ENCODE peak calls at places on chromosomes 3 and 15, in seven cellular contexts. R, J, E, G, B, A and D are unnamed samples.

GRCh38 chr3:69541823-69542264 is 156.0 kb upstream of the FRMD4B start:
- DNase-seq in R (no peak), J (no peak), E (no peak), G (peak), B (no peak), A (no peak), D (peak)

GRCh38 chr3:66326340-66326739 is 105.5 kb downstream of the SLC25A26 start:
- DNase-seq in R (no peak), J (peak), E (no peak), G (no peak), B (no peak), A (no peak), D (no peak)

GRCh38 chr15:43111354-43111753 is 5.5 kb upstream of the UBR1 start:
- DNase-seq in R (no peak), J (no peak), E (no peak), G (no peak), B (no peak), A (no peak), D (no peak)

GRCh38 chr15:23569513-23569912 is 4.0 kb downstream of the MKRN3 start:
- DNase-seq in R (no peak), J (no peak), E (no peak), G (no peak), B (peak), A (peak), D (no peak)

GRCh38 chr3:65615329-65615728 is 423.4 kb downstream of the MAGI1 start:
- DNase-seq in R (no peak), J (no peak), E (no peak), G (no peak), B (no peak), A (no peak), D (no peak)

GRCh38 chr15:59830143-59830542 is 141.0 kb upstream of the BNIP2 start:
- DNase-seq in R (no peak), J (no peak), E (no peak), G (no peak), B (no peak), A (no peak), D (no peak)

GRCh38 chr15:85615930-85616329 is 178.8 kb downstream of the KLHL25 start:
- DNase-seq in R (no peak), J (no peak), E (no peak), G (no peak), B (peak), A (peak), D (peak)

GRCh38 chr3:70813306-70813705 is 500.9 kb upstream of the MDFIC2 start:
- DNase-seq in R (no peak), J (no peak), E (no peak), G (no peak), B (no peak), A (no peak), D (no peak)

GRCh38 chr3:46586738-46587246 is 20.7 kb upstream of the LRRC2 start:
- DNase-seq in R (no peak), J (no peak), E (no peak), G (no peak), B (no peak), A (no peak), D (no peak)

GRCh38 chr15:86021281-86022264 is 58.1 kb upstream of the AGBL1 start:
- DNase-seq in R (no peak), J (no peak), E (peak), G (no peak), B (peak), A (peak), D (no peak)

GRCh38 chr15:38883987-38884386 is 319.4 kb upstream of the RASGRP1 start:
- DNase-seq in R (no peak), J (no peak), E (no peak), G (no peak), B (peak), A (no peak), D (no peak)

GRCh38 chr15:31353931-31354330 is 27.3 kb downstream of the KLF13 start:
- DNase-seq in R (no peak), J (no peak), E (no peak), G (peak), B (peak), A (no peak), D (no peak)

GRCh38 chr15:57340673-57341259 is 35.5 kb upstream of the CGNL1 start:
- DNase-seq in R (peak), J (peak), E (peak), G (no peak), B (peak), A (peak), D (peak)

GRCh38 chr3:60555704-60556340 is 695.4 kb downstream of the FHIT start:
- DNase-seq in R (no peak), J (no peak), E (no peak), G (no peak), B (peak), A (peak), D (no peak)

GRCh38 chr15:70436428-70436827 is 326.9 kb downstream of the UACA start:
- DNase-seq in R (no peak), J (no peak), E (peak), G (no peak), B (no peak), A (no peak), D (no peak)

DNA sequence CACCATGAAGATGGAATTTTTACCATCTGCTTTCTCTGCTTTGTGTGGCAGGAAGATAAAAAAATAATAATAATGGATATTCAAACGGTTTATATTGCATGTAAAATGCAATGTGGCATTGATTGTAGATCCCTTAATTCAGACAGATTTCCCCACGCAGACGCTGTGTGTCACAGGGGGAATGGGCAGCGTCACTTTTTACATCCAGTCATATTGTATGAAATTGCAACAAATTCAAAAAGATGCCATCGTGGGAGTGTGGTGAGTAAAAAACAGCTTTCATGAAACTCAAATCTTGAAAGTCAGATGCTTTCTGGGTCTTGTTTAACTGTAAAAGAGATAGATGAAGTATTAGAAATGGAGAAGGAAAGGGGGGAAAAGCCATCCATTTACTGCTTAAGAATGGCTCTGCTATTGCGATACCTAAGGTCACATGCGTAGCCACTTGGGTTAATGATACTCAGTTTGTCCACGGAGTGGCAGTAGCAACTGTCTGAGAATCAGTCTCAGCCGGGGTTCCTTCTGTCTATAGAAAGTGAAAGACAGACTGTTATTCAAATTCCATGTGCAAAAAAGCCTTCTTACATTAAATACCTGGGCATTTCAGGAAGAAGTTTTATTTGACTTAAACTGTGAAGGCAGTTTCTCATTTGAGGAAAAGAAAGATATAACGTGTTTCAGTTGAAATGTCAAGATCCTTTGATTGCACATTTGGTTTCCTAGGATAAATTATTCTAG is 28.5 kb downstream of the BTD start:
- DNase-seq in R (no peak), J (peak), E (peak), G (no peak), B (peak), A (peak), D (peak)
- TF ChIP-seq CTCF in R (peak), J (peak), E (peak), G (peak), B (peak), A (peak), D (no peak)

DNA sequence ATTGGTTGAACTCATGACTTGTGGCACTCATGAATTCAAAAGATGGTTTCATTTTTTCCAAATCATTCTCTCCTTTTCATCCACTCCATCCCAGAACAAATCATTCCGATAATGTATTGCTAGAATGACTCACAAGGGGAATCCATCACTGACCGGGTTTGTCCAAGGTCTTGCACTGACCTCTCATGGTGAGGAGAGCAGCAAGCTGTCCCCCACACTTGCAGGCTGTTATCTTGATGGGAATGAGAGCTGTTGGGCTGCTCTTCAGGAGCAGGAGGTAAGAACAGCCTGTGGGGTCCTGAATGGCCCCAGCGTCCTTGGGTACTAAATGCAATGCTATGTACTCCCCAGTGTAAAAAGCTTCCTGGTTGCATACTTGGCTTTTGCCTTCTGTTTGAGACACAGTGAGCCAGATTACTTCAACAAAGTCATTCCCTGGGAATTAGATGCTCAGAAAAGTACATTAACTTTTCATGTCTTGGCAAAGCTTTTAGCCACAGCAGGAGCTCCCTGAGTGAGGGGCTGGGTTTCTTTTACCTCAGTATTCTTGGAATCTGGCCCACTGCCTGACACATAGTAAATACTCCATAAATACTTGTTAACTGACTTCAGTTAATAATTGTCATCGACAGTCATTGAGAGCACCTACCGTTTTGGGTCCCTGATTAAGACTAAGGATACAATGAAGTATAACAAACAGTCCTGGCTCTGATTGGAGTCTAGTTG is 24.1 kb downstream of the CCNL1 start:
- DNase-seq in R (no peak), J (no peak), E (peak), G (no peak), B (peak), A (peak), D (no peak)
- TF ChIP-seq CTCF in R (no peak), J (no peak), E (no peak), G (peak), B (peak), A (peak), D (no peak)

GRCh38 chr3:158166223-158166622 is 56.3 kb downstream of the RSRC1 start:
- DNase-seq in R (no peak), J (no peak), E (no peak), G (no peak), B (no peak), A (no peak), D (no peak)

GRCh38 chr3:158165730-158166129 is 55.8 kb downstream of the RSRC1 start:
- DNase-seq in R (no peak), J (no peak), E (no peak), G (no peak), B (peak), A (no peak), D (no peak)

GRCh38 chr3:158159714-158160113 is 49.8 kb downstream of the RSRC1 start:
- DNase-seq in R (no peak), J (no peak), E (no peak), G (no peak), B (peak), A (peak), D (no peak)

GRCh38 chr3:158158969-158159368 is 49.1 kb downstream of the RSRC1 start:
- DNase-seq in R (no peak), J (no peak), E (no peak), G (no peak), B (no peak), A (peak), D (no peak)

DNA sequence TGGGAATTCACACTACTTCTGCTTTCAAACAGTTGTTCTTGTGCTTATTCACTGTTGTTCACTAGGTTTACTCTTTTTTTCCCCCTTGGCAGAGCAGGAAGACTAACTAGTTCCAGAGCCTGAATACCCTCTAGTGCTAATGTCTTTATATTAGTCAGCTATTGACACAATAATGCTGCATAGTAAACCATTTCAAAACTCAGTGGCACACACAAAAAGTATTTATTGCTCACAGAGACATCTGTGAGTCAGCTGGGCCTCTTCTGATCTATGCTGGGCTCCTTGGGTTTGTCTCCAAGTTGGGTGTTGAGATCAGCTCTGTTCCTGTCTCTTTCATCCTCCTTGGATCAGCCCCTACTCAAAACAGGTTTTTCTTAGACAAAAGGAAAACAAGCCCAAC is 51.1 kb downstream of the RSRC1 start:
- DNase-seq in R (no peak), J (no peak), E (no peak), G (no peak), B (peak), A (peak), D (no peak)
- TF ChIP-seq CTCF in R (no peak), J (no peak), E (no peak), G (no peak), B (no peak), A (no peak), D (no peak)

GRCh38 chr3:71846189-71846588 is 61.2 kb upstream of the PROK2 start:
- DNase-seq in R (no peak), J (no peak), E (no peak), G (no peak), B (no peak), A (no peak), D (no peak)

GRCh38 chr3:71850654-71851053 is 65.7 kb upstream of the PROK2 start:
- DNase-seq in R (no peak), J (no peak), E (no peak), G (no peak), B (no peak), A (no peak), D (no peak)

GRCh38 chr3:71851878-71852277 is 66.9 kb upstream of the PROK2 start:
- DNase-seq in R (no peak), J (no peak), E (no peak), G (no peak), B (no peak), A (no peak), D (no peak)

GRCh38 chr3:71849674-71850073 is 64.7 kb upstream of the PROK2 start:
- DNase-seq in R (no peak), J (no peak), E (no peak), G (no peak), B (no peak), A (no peak), D (no peak)

GRCh38 chr3:71847794-71848193 is 62.8 kb upstream of the PROK2 start:
- DNase-seq in R (no peak), J (no peak), E (no peak), G (no peak), B (no peak), A (no peak), D (no peak)
- TF ChIP-seq CTCF in R (no peak), J (no peak), E (no peak), G (no peak), B (no peak), A (no peak), D (no peak)

GRCh38 chr3:194205675-194206133 is 69.8 kb downstream of the HES1 start:
- DNase-seq in R (no peak), J (no peak), E (no peak), G (no peak), B (peak), A (peak), D (peak)
- TF ChIP-seq CTCF in R (no peak), J (no peak), E (no peak), G (no peak), B (no peak), A (no peak), D (no peak)

GRCh38 chr3:31692714-31693113 is 160.0 kb downstream of the STT3B start:
- DNase-seq in R (no peak), J (no peak), E (no peak), G (no peak), B (no peak), A (no peak), D (no peak)

GRCh38 chr3:31688847-31689246 is 156.1 kb downstream of the STT3B start:
- DNase-seq in R (no peak), J (no peak), E (no peak), G (no peak), B (peak), A (no peak), D (no peak)

DNA sequence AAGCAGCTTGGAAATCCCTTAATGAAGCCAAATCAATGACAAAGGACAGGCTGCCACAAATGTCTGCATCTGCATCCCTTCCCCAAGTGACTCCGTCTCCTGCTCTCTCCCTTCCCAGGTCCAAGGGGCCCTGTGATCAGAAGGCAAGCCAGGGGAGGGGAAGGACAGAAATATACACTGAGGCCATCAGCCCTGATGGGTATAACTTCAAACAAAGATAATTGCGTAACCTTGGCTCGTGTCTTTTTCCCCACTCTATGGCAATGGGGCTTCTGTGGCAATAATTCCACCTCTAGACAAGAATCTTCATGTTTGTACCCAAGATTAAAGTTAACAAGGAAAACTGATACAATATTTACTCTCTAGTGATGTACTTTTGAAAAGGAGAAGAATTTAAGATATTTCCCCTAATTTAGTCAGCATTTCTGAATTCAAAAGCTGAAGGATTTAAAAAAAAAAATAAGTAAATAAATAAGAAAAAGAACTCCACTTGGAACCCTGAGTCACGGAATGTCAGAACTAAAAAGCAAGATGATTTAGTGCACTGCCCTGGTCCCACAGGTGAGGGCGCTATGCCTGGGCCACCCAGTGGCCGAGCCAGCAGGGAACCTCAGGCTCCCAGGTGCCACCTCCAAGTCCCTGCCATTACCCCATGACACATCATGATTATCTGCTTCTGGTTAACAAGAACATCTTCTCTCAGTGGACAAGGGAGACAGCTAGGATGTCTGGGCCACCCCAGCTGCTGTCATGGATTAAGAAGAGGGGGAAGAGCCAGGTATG is 154.5 kb downstream of the STT3B start:
- DNase-seq in R (no peak), J (no peak), E (no peak), G (no peak), B (no peak), A (no peak), D (no peak)
- TF ChIP-seq CTCF in R (peak), J (no peak), E (no peak), G (no peak), B (no peak), A (peak), D (peak)

GRCh38 chr3:120420360-120420759 is 30.4 kb downstream of the FSTL1 start:
- DNase-seq in R (no peak), J (no peak), E (no peak), G (no peak), B (no peak), A (no peak), D (no peak)

GRCh38 chr3:120418866-120419490 is 31.8 kb downstream of the FSTL1 start:
- DNase-seq in R (no peak), J (peak), E (peak), G (no peak), B (no peak), A (peak), D (peak)

GRCh38 chr3:120423432-120423831 is 27.4 kb downstream of the FSTL1 start:
- DNase-seq in R (no peak), J (no peak), E (no peak), G (no peak), B (no peak), A (no peak), D (no peak)

GRCh38 chr3:120419797-120420196 is 31.0 kb downstream of the FSTL1 start:
- DNase-seq in R (no peak), J (no peak), E (no peak), G (no peak), B (peak), A (no peak), D (no peak)

DNA sequence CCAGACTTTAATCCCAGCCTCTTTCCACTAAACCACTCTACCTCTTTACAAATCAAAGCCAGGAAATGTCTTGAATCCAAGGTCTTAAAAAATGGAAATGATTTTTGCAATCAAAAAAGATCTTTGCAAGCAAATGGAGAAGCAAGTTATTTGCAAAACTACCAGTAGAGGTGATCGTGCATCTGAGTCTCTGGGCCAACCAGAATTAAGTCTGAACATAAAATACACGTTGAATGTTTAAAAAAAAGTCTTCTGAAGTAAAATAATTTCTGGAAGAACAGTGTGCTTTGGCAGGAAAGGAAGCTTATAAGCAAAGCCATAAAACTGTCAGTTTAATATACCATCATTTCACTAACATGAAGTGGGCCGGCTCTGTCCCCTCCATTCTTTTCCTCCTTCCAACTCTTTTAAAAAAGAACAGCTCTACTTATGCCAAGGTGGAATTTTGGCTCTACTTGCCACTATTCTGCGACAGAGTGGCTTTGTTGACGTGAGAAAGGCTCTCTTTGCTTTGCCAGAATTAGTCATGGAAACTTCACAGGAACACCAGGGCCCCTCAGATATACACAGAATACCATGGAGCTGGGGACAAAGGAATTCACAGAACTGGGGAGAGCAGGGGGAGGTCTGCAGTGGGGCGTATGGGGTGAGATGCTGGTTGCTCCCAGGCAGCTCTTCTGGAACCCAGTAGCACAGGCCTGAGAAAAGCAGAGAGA is 29.8 kb downstream of the FSTL1 start:
- DNase-seq in R (no peak), J (no peak), E (no peak), G (no peak), B (peak), A (no peak), D (no peak)
- TF ChIP-seq CTCF in R (no peak), J (no peak), E (no peak), G (no peak), B (peak), A (no peak), D (no peak)

GRCh38 chr3:125410922-125411321 is 35.8 kb upstream of the ZNF148 start:
- DNase-seq in R (no peak), J (no peak), E (no peak), G (no peak), B (no peak), A (no peak), D (no peak)
- TF ChIP-seq CTCF in R (no peak), J (no peak), E (no peak), G (no peak), B (no peak), A (no peak), D (no peak)

GRCh38 chr3:143578810-143579425 is 269.4 kb downstream of the SLC9A9 start:
- DNase-seq in R (no peak), J (no peak), E (no peak), G (no peak), B (no peak), A (no peak), D (no peak)
- TF ChIP-seq CTCF in R (no peak), J (no peak), E (no peak), G (no peak), B (no peak), A (no peak), D (no peak)

GRCh38 chr15:78540135-78540954 is at the start of gene PSMA4:
- DNase-seq in R (peak), J (peak), E (peak), G (peak), B (peak), A (peak), D (peak)
- TF ChIP-seq CTCF in R (peak), J (no peak), E (no peak), G (peak), B (no peak), A (no peak), D (no peak)